ENCODE peak calls at places on chromosomes 13 and 19, in nine cellular contexts. P is GM23338, W is breast epithelium, J is cardiac muscle cell, K is fibroblast of lung, B is fibroblast of the aortic adventitia, H is astrocyte of the spinal cord, A is brain microvascular endothelial cell, I is Peyer's patch. O is an unnamed sample.

GRCh38 chr19:290539-291521 is at the start of gene PLPP2:
- DNase-seq in J (no peak), B (peak; percentile 17), P (peak; percentile 96), A (no peak), H (peak; percentile 33), K (peak; percentile 35), W (peak; percentile 94), I (peak; percentile 62), O (no peak)

GRCh38 chr19:47111081-47111589 is 2.4 kb downstream of the ZC3H4 start:
- DNase-seq in A (no peak), P (no peak), H (no peak), K (no peak), B (no peak), I (peak; percentile 69), J (no peak), W (no peak), O (no peak)

GRCh38 chr19:10258080-10258710 is 6.2 kb downstream of the MRPL4 start:
- DNase-seq in P (no peak), J (no peak), B (no peak), H (no peak), A (no peak), K (no peak), W (no peak), I (no peak), O (no peak)

GRCh38 chr13:79837741-79838450 is 356.9 kb downstream of the NDFIP2 start:
- DNase-seq in J (no peak), A (peak; percentile 55), P (no peak), K (peak; percentile 82), W (no peak), I (no peak), B (peak; percentile 70), H (peak; percentile 20), O (no peak)

GRCh38 chr13:84417426-84417825 is 535.2 kb upstream of the SLITRK1 start:
- DNase-seq in H (peak; percentile 25), W (no peak), B (peak; percentile 52), A (no peak), I (no peak), P (no peak), J (no peak), K (peak; percentile 52), O (no peak)

GRCh38 chr19:43768273-43769050 is 12.3 kb downstream of the KCNN4 start:
- DNase-seq in B (peak; percentile 28), P (no peak), J (no peak), I (no peak), A (no peak), W (no peak), K (no peak), H (no peak), O (no peak)

GRCh38 chr13:72651196-72651595 is 76.2 kb downstream of the MZT1 start:
- DNase-seq in I (no peak), B (no peak), H (no peak), W (no peak), A (peak; percentile 2), P (peak; percentile 50), K (peak; percentile 15), J (peak; percentile 37), O (no peak)

GRCh38 chr13:102651892-102652291 is 43.0 kb downstream of the METTL21C start:
- DNase-seq in A (peak; percentile 55), I (no peak), J (no peak), B (peak; percentile 14), K (no peak), P (no peak), W (no peak), H (peak; percentile 7), O (peak; percentile 38)

GRCh38 chr19:45113628-45114027 is 20.6 kb downstream of the PPP1R37 start:
- DNase-seq in K (no peak), P (peak; percentile 35), A (no peak), I (peak; percentile 57), J (no peak), B (no peak), W (no peak), H (no peak), O (no peak)

GRCh38 chr13:102597029-102598015 is 536 bp downstream of the TPP2 start:
- DNase-seq in J (peak; percentile 22), K (peak; percentile 60), I (peak; percentile 59), B (peak; percentile 29), W (no peak), A (peak; percentile 7), P (peak; percentile 31), H (peak; percentile 41), O (no peak)

GRCh38 chr19:16764793-16765433 is 45.3 kb downstream of the NWD1 start:
- DNase-seq in I (no peak), W (no peak), J (no peak), B (no peak), A (no peak), K (no peak), P (no peak), H (no peak), O (no peak)

GRCh38 chr13:112456138-112457056 is 80.2 kb downstream of the SPACA7 start:
- DNase-seq in K (no peak), P (no peak), J (no peak), W (no peak), I (no peak), A (no peak), B (no peak), H (no peak), O (no peak)

DNA sequence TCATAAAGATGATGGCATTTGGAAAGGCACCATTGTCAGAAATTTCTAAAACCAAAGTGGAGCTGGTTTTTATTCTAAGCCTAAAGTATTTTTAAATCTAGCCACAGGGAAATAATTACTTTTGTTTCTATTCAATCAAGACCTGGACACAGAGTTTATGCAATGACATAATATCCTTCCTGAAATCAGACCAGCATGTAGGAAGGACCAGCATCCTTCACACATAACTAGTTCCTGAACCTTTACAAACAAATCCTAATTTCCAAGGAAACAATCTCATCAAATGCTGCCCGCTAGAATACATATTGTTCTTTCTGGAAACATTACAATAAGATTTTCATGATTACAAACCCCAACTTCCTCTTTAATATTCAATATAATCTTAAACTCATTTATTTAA is 1.5 kb downstream of the STARD13 start:
- DNase-seq in K (peak; percentile 62), A (peak; percentile 27), J (no peak), P (no peak), H (peak; percentile 67), B (peak; percentile 45), I (no peak), W (no peak), O (no peak)
- H3K4me3 ChIP-seq in K (peak overlapping the region; percentile 98), A (peak overlapping the region; percentile 77), J (peak overlapping the region; percentile 49), P (peak overlapping the region; percentile 44), H (peak overlapping the region; percentile 77), B (peak overlapping the region; percentile 93), I (no peak overlapping the region), W (peak overlapping the region; percentile 65), O (peak overlapping the region; percentile 66)

GRCh38 chr13:49635599-49636433 is 7.5 kb downstream of the ARL11 start:
- DNase-seq in H (peak; percentile 48), J (peak; percentile 36), K (peak; percentile 69), I (no peak), W (no peak), B (peak; percentile 67), P (peak; percentile 89), A (peak; percentile 14), O (peak; percentile 17)
- H3K4me3 ChIP-seq in H (no peak overlapping the region), J (no peak overlapping the region), K (no peak overlapping the region), I (peak overlapping the region; percentile 16), W (peak overlapping the region; percentile 36), B (no peak overlapping the region), P (peak overlapping the region; percentile 44), A (peak overlapping the region; percentile 22), O (no peak overlapping the region)

GRCh38 chr19:19372656-19373416 is 32.6 kb upstream of the GATAD2A start:
- DNase-seq in P (peak; percentile 65), J (no peak), I (peak; percentile 88), W (no peak), H (peak; percentile 28), A (peak; percentile 37), B (peak; percentile 41), K (no peak), O (no peak)
- H3K4me3 ChIP-seq in P (no peak overlapping the region), J (no peak overlapping the region), I (no peak overlapping the region), W (no peak overlapping the region), H (no peak overlapping the region), A (no peak overlapping the region), B (no peak overlapping the region), K (no peak overlapping the region), O (no peak overlapping the region)

DNA sequence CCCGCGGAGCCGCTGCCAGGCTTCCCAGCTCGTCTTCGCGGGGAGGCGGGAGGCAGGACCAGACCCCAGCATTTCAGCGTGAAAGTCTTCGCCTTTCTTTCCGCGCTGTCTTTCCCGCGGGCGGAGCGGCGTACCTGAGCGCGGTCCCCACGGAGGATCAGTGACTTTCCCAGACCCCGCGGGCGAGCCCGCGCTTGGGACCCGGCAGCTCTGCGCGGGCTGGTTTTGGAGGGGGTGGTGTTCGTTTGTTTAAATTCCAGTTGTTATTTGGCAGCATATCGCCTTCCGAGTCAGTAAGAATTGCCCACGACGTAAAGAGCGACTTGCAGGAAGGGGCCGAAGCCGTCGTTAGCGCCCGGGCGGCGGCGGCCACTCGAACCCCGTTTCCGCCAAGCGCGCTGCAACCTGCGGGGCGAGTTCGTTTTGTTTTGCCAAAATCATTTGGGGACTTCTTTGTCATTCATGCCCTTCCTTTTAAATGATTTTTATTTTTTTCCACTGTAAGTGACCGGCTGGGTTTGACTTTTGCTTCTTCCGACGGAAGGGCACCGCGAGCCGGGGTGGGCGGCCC is 76.1 kb downstream of the ZIC5 start:
- DNase-seq in P (peak; percentile 49), A (no peak), H (peak; percentile 12), B (no peak), K (no peak), W (no peak), I (no peak), J (no peak), O (no peak)
- H3K4me3 ChIP-seq in P (peak overlapping the region; percentile 74), A (peak overlapping the region; percentile 29), H (peak overlapping the region; percentile 34), B (no peak overlapping the region), K (peak overlapping the region; percentile 50), W (peak overlapping the region; percentile 39), I (peak overlapping the region; percentile 11), J (no peak overlapping the region), O (peak overlapping the region; percentile 18)

GRCh38 chr19:55041627-55042343 is 3.7 kb upstream of the GP6 start:
- DNase-seq in B (no peak), W (no peak), I (no peak), A (no peak), H (no peak), P (no peak), J (no peak), K (no peak), O (no peak)
- H3K4me3 ChIP-seq in B (no peak overlapping the region), W (no peak overlapping the region), I (no peak overlapping the region), A (no peak overlapping the region), H (no peak overlapping the region), P (no peak overlapping the region), J (no peak overlapping the region), K (no peak overlapping the region), O (no peak overlapping the region)

GRCh38 chr19:35140207-35140897 is 1.7 kb downstream of the FXYD1 start:
- DNase-seq in B (no peak), K (no peak), P (no peak), A (no peak), I (peak; percentile 48), W (no peak), J (no peak), H (no peak), O (no peak)

GRCh38 chr19:35139618-35139943 is 957 bp downstream of the FXYD1 start:
- DNase-seq in P (no peak), H (no peak), K (no peak), I (no peak), A (no peak), W (no peak), B (no peak), J (no peak), O (no peak)

GRCh38 chr19:35136977-35137702 is 1.5 kb upstream of the FXYD1 start:
- DNase-seq in J (no peak), K (no peak), H (no peak), A (no peak), P (no peak), W (no peak), I (no peak), B (no peak), O (no peak)

GRCh38 chr19:35136231-35136630 is 1.4 kb upstream of the LGI4 start:
- DNase-seq in J (no peak), W (no peak), B (no peak), A (no peak), K (no peak), H (no peak), I (no peak), P (no peak), O (no peak)

GRCh38 chr19:35138305-35138799 is 272 bp upstream of the FXYD1 start:
- DNase-seq in P (no peak), J (peak; percentile 58), K (no peak), W (no peak), H (no peak), B (peak; percentile 33), A (no peak), I (no peak), O (no peak)
- H3K4me3 ChIP-seq in P (no peak overlapping the region), J (peak overlapping the region; percentile 25), K (no peak overlapping the region), W (peak overlapping the region; percentile 44), H (no peak overlapping the region), B (no peak overlapping the region), A (no peak overlapping the region), I (peak overlapping the region; percentile 13), O (no peak overlapping the region)

O was measured in skeletal muscle cell.